ENCODE peak calls at places on chromosomes 7 and 10, in four cellular contexts. One of them, this sample, is unnamed.

GRCh38 chr7:106045139-106045538 is 67.0 kb downstream of the SYPL1 start:
- DNase-seq in suprapubic skin: no peak
- DNase-seq in breast epithelium: no peak
- DNase-seq in gastrocnemius medialis: no peak
- DNase-seq in this sample: no peak

GRCh38 chr7:50687575-50688261 is 95.0 kb downstream of the GRB10 start:
- DNase-seq in breast epithelium: no peak
- DNase-seq in suprapubic skin: no peak
- DNase-seq in gastrocnemius medialis: no peak
- DNase-seq in this sample: no peak

GRCh38 chr7:100799037-100799896 is 28.1 kb downstream of the EPHB4 start:
- DNase-seq in gastrocnemius medialis: no peak
- DNase-seq in breast epithelium: peak
- DNase-seq in suprapubic skin: peak
- DNase-seq in this sample: no peak

GRCh38 chr10:124420254-124420653 is 1.5 kb upstream of the OAT start:
- DNase-seq in suprapubic skin: peak
- DNase-seq in gastrocnemius medialis: no peak
- DNase-seq in breast epithelium: no peak
- DNase-seq in this sample: no peak

GRCh38 chr10:22682237-22683192 is 31.9 kb downstream of the PIP4K2A start:
- DNase-seq in gastrocnemius medialis: no peak
- DNase-seq in suprapubic skin: no peak
- DNase-seq in breast epithelium: no peak
- DNase-seq in this sample: no peak

GRCh38 chr7:132402096-132402495 is 174.2 kb downstream of the PLXNA4 start:
- DNase-seq in suprapubic skin: no peak
- DNase-seq in gastrocnemius medialis: no peak
- DNase-seq in breast epithelium: no peak
- DNase-seq in this sample: no peak

GRCh38 chr10:72173635-72174296 is 42.0 kb upstream of the ANAPC16 start:
- DNase-seq in suprapubic skin: no peak
- DNase-seq in gastrocnemius medialis: no peak
- DNase-seq in breast epithelium: no peak
- DNase-seq in this sample: no peak

GRCh38 chr7:120950026-120950538 is 495 bp upstream of the ING3 start:
- DNase-seq in suprapubic skin: no peak
- DNase-seq in gastrocnemius medialis: no peak
- DNase-seq in breast epithelium: no peak
- DNase-seq in this sample: no peak

GRCh38 chr10:65751896-65752295 is 1173.9 kb upstream of the LRRTM3 start:
- DNase-seq in gastrocnemius medialis: no peak
- DNase-seq in suprapubic skin: no peak
- DNase-seq in breast epithelium: no peak
- DNase-seq in this sample: no peak

GRCh38 chr7:98984126-98984525 is 105.8 kb downstream of the TRRAP start:
- DNase-seq in breast epithelium: no peak
- DNase-seq in gastrocnemius medialis: no peak
- DNase-seq in suprapubic skin: peak
- DNase-seq in this sample: no peak

GRCh38 chr10:49082767-49083166 is 32.6 kb downstream of the VSTM4 start:
- DNase-seq in breast epithelium: no peak
- DNase-seq in suprapubic skin: no peak
- DNase-seq in gastrocnemius medialis: no peak
- DNase-seq in this sample: no peak

GRCh38 chr7:142557971-142558582 is 191.2 kb upstream of the PRSS1 start:
- DNase-seq in gastrocnemius medialis: no peak
- DNase-seq in breast epithelium: no peak
- DNase-seq in suprapubic skin: no peak
- DNase-seq in this sample: no peak

GRCh38 chr7:1669954-1670893 is at the start of gene ELFN1:
- DNase-seq in suprapubic skin: peak
- DNase-seq in gastrocnemius medialis: no peak
- DNase-seq in breast epithelium: no peak
- DNase-seq in this sample: no peak

GRCh38 chr7:149610441-149611011 is 112.9 kb upstream of the ZNF746 start:
- DNase-seq in suprapubic skin: peak
- DNase-seq in gastrocnemius medialis: no peak
- DNase-seq in breast epithelium: no peak
- DNase-seq in this sample: no peak

GRCh38 chr7:24425664-24426063 is 141.7 kb downstream of the NPY start:
- DNase-seq in gastrocnemius medialis: no peak
- DNase-seq in suprapubic skin: no peak
- DNase-seq in breast epithelium: no peak
- DNase-seq in this sample: no peak

GRCh38 chr7:147524726-147525245 is 1065.8 kb upstream of the C7orf33 start:
- DNase-seq in breast epithelium: no peak
- DNase-seq in gastrocnemius medialis: no peak
- DNase-seq in suprapubic skin: no peak
- DNase-seq in this sample: no peak

GRCh38 chr10:87538092-87538795 is 33.6 kb downstream of the MINPP1 start:
- DNase-seq in breast epithelium: no peak
- DNase-seq in suprapubic skin: no peak
- DNase-seq in gastrocnemius medialis: no peak
- DNase-seq in this sample: no peak

GRCh38 chr10:3150961-3151360 is 21.6 kb downstream of the PITRM1 start:
- DNase-seq in suprapubic skin: no peak
- DNase-seq in gastrocnemius medialis: no peak
- DNase-seq in breast epithelium: no peak
- DNase-seq in this sample: no peak

GRCh38 chr10:113000454-113000853 is 50.4 kb downstream of the TCF7L2 start:
- DNase-seq in suprapubic skin: no peak
- DNase-seq in gastrocnemius medialis: no peak
- DNase-seq in breast epithelium: no peak
- DNase-seq in this sample: no peak

GRCh38 chr7:146175716-146176115 is 59.1 kb downstream of the CNTNAP2 start:
- DNase-seq in gastrocnemius medialis: no peak
- DNase-seq in suprapubic skin: no peak
- DNase-seq in breast epithelium: no peak
- DNase-seq in this sample: no peak
- TF ChIP-seq CTCF in gastrocnemius medialis: no peak
- TF ChIP-seq CTCF in suprapubic skin: no peak
- TF ChIP-seq CTCF in breast epithelium: no peak
- TF ChIP-seq CTCF in this sample: no peak

GRCh38 chr7:44098092-44099068 is 5.8 kb upstream of the AEBP1 start:
- DNase-seq in gastrocnemius medialis: no peak
- DNase-seq in suprapubic skin: no peak
- DNase-seq in breast epithelium: no peak
- DNase-seq in this sample: no peak

GRCh38 chr7:44095781-44096180 is 8.4 kb upstream of the AEBP1 start:
- DNase-seq in suprapubic skin: no peak
- DNase-seq in breast epithelium: no peak
- DNase-seq in gastrocnemius medialis: no peak
- DNase-seq in this sample: no peak

GRCh38 chr7:44094796-44095592 is 9.2 kb upstream of the AEBP1 start:
- DNase-seq in gastrocnemius medialis: no peak
- DNase-seq in suprapubic skin: no peak
- DNase-seq in breast epithelium: no peak
- DNase-seq in this sample: no peak

GRCh38 chr7:44096326-44096881 is 7.7 kb upstream of the AEBP1 start:
- DNase-seq in suprapubic skin: no peak
- DNase-seq in gastrocnemius medialis: no peak
- DNase-seq in breast epithelium: no peak
- DNase-seq in this sample: no peak

DNA sequence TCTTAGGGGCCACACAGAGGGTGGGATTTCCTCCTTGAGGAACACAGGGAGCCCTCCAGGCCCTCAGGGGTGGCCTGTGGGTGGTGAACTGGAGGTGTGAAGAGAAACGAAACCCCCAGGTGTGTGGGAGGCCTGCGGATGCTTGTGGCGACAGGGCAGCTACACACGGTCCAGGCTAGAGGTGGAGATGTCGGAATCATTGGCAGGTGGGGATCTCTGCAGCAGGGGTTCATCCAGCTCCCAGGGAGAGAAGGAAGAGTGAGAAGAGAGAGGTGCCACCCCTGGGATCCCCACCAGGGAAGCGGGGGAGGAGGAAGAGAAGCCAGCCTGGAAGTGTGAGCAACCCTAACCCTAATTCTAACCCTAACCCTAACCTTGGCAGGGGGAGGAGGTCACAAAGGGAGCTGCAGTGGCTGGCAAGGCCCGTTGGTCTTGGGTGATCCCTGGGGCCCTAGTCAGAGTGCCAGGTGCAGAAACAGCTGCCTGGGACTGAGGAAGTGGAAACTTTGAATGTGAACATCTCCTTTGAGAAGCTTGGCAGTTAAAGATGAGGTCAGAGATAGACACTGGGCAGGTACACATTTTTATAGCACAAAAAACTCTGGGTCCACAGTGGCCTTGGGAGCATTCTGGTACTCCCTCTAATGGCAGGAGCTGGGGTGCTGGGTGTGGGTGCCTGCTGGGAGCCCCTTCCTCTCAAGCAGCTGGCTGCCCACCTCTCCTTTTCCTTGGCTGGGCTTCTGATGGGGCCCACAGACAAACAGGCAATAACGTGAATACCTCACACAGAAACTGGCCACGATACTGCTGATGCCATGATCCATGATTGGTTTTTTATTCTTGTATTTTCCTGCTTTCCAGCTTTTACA is 6.8 kb upstream of the AEBP1 start:
- DNase-seq in breast epithelium: no peak
- DNase-seq in suprapubic skin: no peak
- DNase-seq in gastrocnemius medialis: no peak
- DNase-seq in this sample: no peak
- H3K4me3 ChIP-seq in breast epithelium: no peak
- H3K4me3 ChIP-seq in suprapubic skin: no peak
- H3K4me3 ChIP-seq in gastrocnemius medialis: no peak
- H3K4me3 ChIP-seq in this sample: no peak

DNA sequence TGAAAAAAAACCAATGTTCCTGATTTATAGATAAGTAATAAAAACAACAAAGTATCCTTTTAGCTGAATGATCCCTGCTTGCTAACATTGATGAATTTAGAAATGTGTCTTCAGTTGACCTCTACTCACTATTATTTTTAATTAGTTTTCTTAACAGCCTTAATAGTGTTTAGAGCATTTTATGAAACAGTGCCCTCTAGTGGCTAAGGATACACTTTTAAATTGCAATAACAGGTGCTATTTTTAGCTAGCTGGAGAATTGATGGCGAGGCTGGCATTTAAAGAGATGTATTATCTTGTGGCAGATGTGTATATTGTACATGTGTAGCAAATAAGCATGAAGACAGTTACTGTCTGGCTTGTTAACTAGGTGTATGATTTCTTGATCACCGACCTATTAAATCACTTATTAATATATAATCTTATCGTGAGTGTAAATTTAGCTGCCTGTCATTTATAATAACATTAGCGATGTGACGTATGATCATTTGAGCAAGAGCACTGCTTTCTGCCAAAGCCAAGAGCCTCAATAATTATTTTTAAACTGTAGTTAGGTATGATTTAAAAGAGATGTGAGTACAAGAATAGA is 451.9 kb downstream of the DPP6 start:
- DNase-seq in suprapubic skin: no peak
- DNase-seq in gastrocnemius medialis: no peak
- DNase-seq in breast epithelium: no peak
- DNase-seq in this sample: no peak
- TF ChIP-seq CTCF in suprapubic skin: peak
- TF ChIP-seq CTCF in gastrocnemius medialis: peak
- TF ChIP-seq CTCF in breast epithelium: peak
- TF ChIP-seq CTCF in this sample: peak

DNA sequence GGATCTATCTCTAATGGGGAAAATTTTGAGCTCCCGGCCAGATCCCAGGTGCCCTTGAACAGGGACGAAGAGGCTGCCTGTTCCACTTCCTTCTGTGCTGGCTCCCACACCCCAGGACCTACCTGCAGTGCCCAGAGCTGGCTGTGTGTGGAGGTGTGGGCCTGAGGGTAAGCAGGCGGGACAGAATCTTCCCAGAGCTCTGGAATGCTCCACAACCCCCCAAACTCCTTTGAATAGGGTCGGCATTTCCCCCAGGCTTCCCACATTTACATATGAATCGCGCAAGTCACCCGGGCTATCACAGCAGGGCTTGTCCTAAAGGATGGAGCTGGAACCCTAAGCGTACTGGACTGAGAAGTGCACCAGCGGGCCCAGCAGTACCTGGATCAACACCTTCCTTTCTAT is 95.9 kb downstream of the DNMBP start:
- DNase-seq in suprapubic skin: no peak
- DNase-seq in breast epithelium: no peak
- DNase-seq in gastrocnemius medialis: no peak
- DNase-seq in this sample: no peak
- H3K4me3 ChIP-seq in suprapubic skin: no peak
- H3K4me3 ChIP-seq in breast epithelium: peak
- H3K4me3 ChIP-seq in gastrocnemius medialis: no peak
- H3K4me3 ChIP-seq in this sample: peak

GRCh38 chr7:116951366-116952292 is 1.7 kb upstream of the ST7 start:
- DNase-seq in breast epithelium: no peak
- DNase-seq in suprapubic skin: no peak
- DNase-seq in gastrocnemius medialis: no peak
- DNase-seq in this sample: no peak

GRCh38 chr7:116948934-116949333 is 4.4 kb upstream of the ST7 start:
- DNase-seq in gastrocnemius medialis: no peak
- DNase-seq in suprapubic skin: no peak
- DNase-seq in breast epithelium: no peak
- DNase-seq in this sample: no peak

GRCh38 chr7:116949941-116950801 is 3.1 kb upstream of the ST7 start:
- DNase-seq in gastrocnemius medialis: no peak
- DNase-seq in suprapubic skin: no peak
- DNase-seq in breast epithelium: no peak
- DNase-seq in this sample: no peak

GRCh38 chr7:116952640-116953371 is 495 bp upstream of the ST7 start:
- DNase-seq in gastrocnemius medialis: peak
- DNase-seq in suprapubic skin: peak
- DNase-seq in breast epithelium: peak
- DNase-seq in this sample: peak

GRCh38 chr7:116950889-116951351 is 2.4 kb upstream of the ST7 start:
- DNase-seq in gastrocnemius medialis: no peak
- DNase-seq in breast epithelium: no peak
- DNase-seq in suprapubic skin: no peak
- DNase-seq in this sample: no peak
- TF ChIP-seq CTCF in gastrocnemius medialis: no peak
- TF ChIP-seq CTCF in breast epithelium: no peak
- TF ChIP-seq CTCF in suprapubic skin: no peak
- TF ChIP-seq CTCF in this sample: no peak

GRCh38 chr7:27739301-27739913 is 555 bp upstream of the TAX1BP1 start:
- DNase-seq in gastrocnemius medialis: no peak
- DNase-seq in breast epithelium: no peak
- DNase-seq in suprapubic skin: no peak
- DNase-seq in this sample: no peak

GRCh38 chr7:27737178-27737577 is 2.8 kb upstream of the TAX1BP1 start:
- DNase-seq in suprapubic skin: no peak
- DNase-seq in breast epithelium: no peak
- DNase-seq in gastrocnemius medialis: no peak
- DNase-seq in this sample: no peak

GRCh38 chr7:27737591-27737990 is 2.4 kb upstream of the TAX1BP1 start:
- DNase-seq in gastrocnemius medialis: no peak
- DNase-seq in suprapubic skin: no peak
- DNase-seq in breast epithelium: no peak
- DNase-seq in this sample: no peak

GRCh38 chr7:27734583-27734982 is 5.4 kb upstream of the TAX1BP1 start:
- DNase-seq in gastrocnemius medialis: no peak
- DNase-seq in suprapubic skin: no peak
- DNase-seq in breast epithelium: no peak
- DNase-seq in this sample: no peak

GRCh38 chr7:27735165-27735564 is 4.8 kb upstream of the TAX1BP1 start:
- DNase-seq in breast epithelium: no peak
- DNase-seq in gastrocnemius medialis: no peak
- DNase-seq in suprapubic skin: no peak
- DNase-seq in this sample: no peak
- H3K4me3 ChIP-seq in breast epithelium: no peak
- H3K4me3 ChIP-seq in gastrocnemius medialis: no peak
- H3K4me3 ChIP-seq in suprapubic skin: no peak
- H3K4me3 ChIP-seq in this sample: no peak